ENCODE peak calls at places on chromosomes 3 and 15, in four cellular contexts. Z is K562, M is WTC11, Q is HepG2. W is an unnamed sample.

GRCh38 chr3:156547637-156548036 is 7.3 kb downstream of the SSR3 start:
- DNase-seq in Z (no peak), M (no peak), Q (no peak), W (no peak)

GRCh38 chr3:124413989-124414598 is 316.2 kb upstream of the UMPS start:
- DNase-seq in Z (no peak), M (no peak), Q (no peak), W (no peak)

GRCh38 chr3:32438596-32439344 is 47.1 kb downstream of the CMTM7 start:
- DNase-seq in Z (no peak), M (no peak), Q (no peak), W (no peak)

GRCh38 chr3:164377466-164377865 is 700.8 kb downstream of the SI start:
- DNase-seq in Z (no peak), M (no peak), Q (no peak), W (no peak)

GRCh38 chr3:48996640-48997039 is 6.6 kb downstream of the P4HTM start:
- DNase-seq in Z (no peak), M (no peak), Q (no peak), W (no peak)

GRCh38 chr3:179200790-179201189 is 50.1 kb downstream of the KCNMB3 start:
- DNase-seq in Z (no peak), M (no peak), Q (no peak), W (no peak)

GRCh38 chr3:30539214-30539613 is 67.2 kb upstream of the TGFBR2 start:
- DNase-seq in Z (no peak), M (no peak), Q (no peak), W (no peak)

GRCh38 chr15:34719051-34719882 is 35.5 kb downstream of the GJD2 start:
- DNase-seq in Z (no peak), M (no peak), Q (no peak), W (no peak)

GRCh38 chr3:172194702-172195392 is 155.5 kb downstream of the FNDC3B start:
- DNase-seq in Z (peak), M (no peak), Q (no peak), W (peak)

GRCh38 chr3:49119439-49119838 is 1.2 kb downstream of the USP19 start:
- DNase-seq in Z (no peak), M (no peak), Q (no peak), W (no peak)

GRCh38 chr3:113712129-113712528 is 15.7 kb upstream of the USF3 start:
- DNase-seq in Z (no peak), M (no peak), Q (no peak), W (no peak)

GRCh38 chr15:40471778-40472130 is 970 bp downstream of the CHST14 start:
- DNase-seq in Z (no peak), M (peak), Q (peak), W (no peak)

GRCh38 chr15:31300208-31300661 is 26.4 kb upstream of the KLF13 start:
- DNase-seq in Z (no peak), M (no peak), Q (no peak), W (no peak)

GRCh38 chr15:72155021-72155621 is 36.9 kb downstream of the SENP8 start:
- DNase-seq in Z (no peak), M (no peak), Q (no peak), W (no peak)

GRCh38 chr3:135454890-135455289 is 510.6 kb upstream of the PPP2R3A start:
- DNase-seq in Z (no peak), M (no peak), Q (no peak), W (no peak)

GRCh38 chr15:40930430-40931299 is 1.5 kb downstream of the DLL4 start:
- DNase-seq in Z (peak), M (peak), Q (peak), W (peak)

GRCh38 chr3:137285924-137286323 is 328.1 kb downstream of the IL20RB start:
- DNase-seq in Z (no peak), M (no peak), Q (no peak), W (no peak)

DNA sequence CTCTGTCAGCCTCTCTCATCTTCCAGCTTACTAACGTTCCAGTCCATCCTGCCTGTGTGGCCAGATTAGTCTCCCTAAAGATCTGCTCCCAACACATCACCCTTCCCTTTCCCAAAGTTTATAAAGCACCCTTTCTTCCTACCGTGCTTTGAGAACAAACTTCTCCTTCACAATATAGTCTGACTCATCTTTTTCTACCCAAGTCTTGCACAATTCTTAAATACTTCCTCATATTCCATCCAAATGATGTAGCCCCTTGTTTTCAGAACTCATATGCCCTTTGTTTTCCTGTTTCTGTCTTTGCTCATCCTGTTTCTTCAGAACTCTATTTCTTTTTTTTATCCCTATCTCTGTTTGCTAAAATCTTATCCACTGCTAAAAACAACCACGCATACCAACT is 326.8 kb downstream of the MFSD1 start:
- DNase-seq in Z (no peak), M (no peak), Q (no peak), W (no peak)
- TF ChIP-seq ELF4 in Z (no peak), M (no peak), Q (no peak), W (no peak)

DNA sequence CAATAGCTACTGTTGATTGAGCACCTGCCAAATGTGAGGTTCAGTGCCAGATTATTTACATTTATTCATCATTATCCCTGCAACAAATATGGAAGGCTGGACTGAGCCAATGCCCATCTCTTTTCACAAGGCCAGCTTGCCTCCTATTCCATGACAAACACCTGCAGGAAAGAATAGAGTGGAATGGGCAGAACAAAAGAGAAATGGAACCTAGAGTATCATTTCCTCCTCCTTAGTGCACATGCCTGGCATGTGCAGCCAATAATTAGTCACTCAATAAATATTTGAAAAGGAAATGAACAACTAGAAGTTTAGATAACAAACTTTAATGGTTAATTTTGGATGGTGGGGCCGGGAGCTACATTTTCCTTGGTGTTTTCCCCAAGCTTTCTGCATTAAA is 61.4 kb upstream of the MYRIP start:
- DNase-seq in Z (no peak), M (no peak), Q (no peak), W (no peak)
- TF ChIP-seq ELF4 in Z (no peak), M (no peak), Q (no peak), W (no peak)

GRCh38 chr15:82903511-82903910 is 49.0 kb downstream of the HOMER2 start:
- DNase-seq in Z (no peak), M (no peak), Q (no peak), W (no peak)
- TF ChIP-seq ELF4 in Z (no peak), M (no peak), Q (no peak), W (no peak)

DNA sequence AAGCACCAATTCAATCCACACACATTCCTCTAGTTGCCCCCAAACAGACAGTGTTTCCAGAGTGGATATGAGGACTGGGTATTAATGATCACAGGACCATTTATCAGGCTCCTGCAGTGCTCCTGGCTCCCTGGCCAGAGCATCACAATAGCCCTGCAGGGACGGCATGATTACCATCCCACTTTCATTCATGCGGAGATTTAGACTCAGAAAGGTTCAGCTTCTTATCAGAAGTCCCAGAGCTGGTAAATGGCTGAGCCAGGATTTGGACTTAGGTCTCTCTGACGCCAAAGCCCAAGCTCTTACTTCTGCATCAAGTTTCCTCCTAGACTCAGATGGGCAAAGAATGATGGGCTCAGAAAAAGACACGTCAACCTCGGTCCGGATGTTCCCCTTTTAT is 2.9 kb upstream of the EPHB3 start:
- DNase-seq in Z (no peak), M (no peak), Q (no peak), W (no peak)
- TF ChIP-seq ELF4 in Z (no peak), M (no peak), Q (no peak), W (no peak)

GRCh38 chr15:98856540-98856907 is 151.1 kb downstream of the PGPEP1L start:
- DNase-seq in Z (no peak), M (no peak), Q (no peak), W (no peak)
- TF ChIP-seq ELF4 in Z (no peak), M (no peak), Q (no peak), W (no peak)

W was measured in HEK293T.